ENCODE peak calls at places on chromosomes 4 and X, in six cellular contexts. K, C, X, N, G and H are unnamed samples.

GRCh38 chr4:172997851-172998250 is 170.8 kb upstream of the GALNT7 start:
- DNase-seq in G (no peak), X (no peak), C (no peak), N (no peak), K (no peak), H (no peak)

GRCh38 chr4:127616898-127617297 is 15.9 kb upstream of the INTU start:
- DNase-seq in K (no peak), C (no peak), N (no peak), G (no peak), X (no peak), H (no peak)

GRCh38 chrX:150766351-150767044 is 73.3 kb downstream of the MTMR1 start:
- DNase-seq in K (no peak), G (no peak), N (no peak), C (no peak), X (no peak), H (peak)

GRCh38 chrX:136086521-136086920 is 60.8 kb upstream of the FHL1 start:
- DNase-seq in C (no peak), N (no peak), G (no peak), K (no peak), X (no peak), H (no peak)

GRCh38 chrX:154047266-154047665 is 27.6 kb upstream of the IRAK1 start:
- DNase-seq in X (no peak), C (no peak), G (no peak), K (no peak), N (no peak), H (no peak)

GRCh38 chr4:60482921-60483351 is 717.2 kb upstream of the ADGRL3 start:
- DNase-seq in X (no peak), C (no peak), G (no peak), N (no peak), K (no peak), H (no peak)

GRCh38 chr4:139455187-139455586 is 1.3 kb downstream of the RAB33B start:
- DNase-seq in K (no peak), G (no peak), N (no peak), X (no peak), C (no peak), H (no peak)

GRCh38 chr4:182928061-182928460 is 10.9 kb upstream of the DCTD start:
- DNase-seq in C (peak), G (no peak), X (no peak), K (no peak), N (no peak), H (no peak)

GRCh38 chr4:95540227-95540626 is 8.5 kb downstream of the UNC5C start:
- DNase-seq in X (no peak), G (no peak), C (no peak), N (no peak), K (no peak), H (no peak)

GRCh38 chr4:95536650-95537049 is 12.1 kb downstream of the UNC5C start:
- DNase-seq in K (no peak), C (no peak), N (no peak), X (no peak), G (no peak), H (no peak)

GRCh38 chr4:95537181-95537580 is 11.6 kb downstream of the UNC5C start:
- DNase-seq in C (no peak), K (no peak), N (no peak), G (no peak), X (no peak), H (no peak)

GRCh38 chr4:95539056-95539455 is 9.7 kb downstream of the UNC5C start:
- DNase-seq in N (no peak), X (no peak), C (no peak), G (no peak), K (no peak), H (no peak)

GRCh38 chr4:95537967-95538485 is 10.7 kb downstream of the UNC5C start:
- DNase-seq in X (no peak), G (no peak), N (no peak), K (no peak), C (no peak), H (no peak)
- TF ChIP-seq JUND in X (no peak), G (no peak), N (no peak), K (no peak), C (no peak), H (no peak)

GRCh38 chr4:76950052-76950845 is 697 bp downstream of the SEPTIN11 start:
- DNase-seq in G (peak), N (no peak), K (no peak), C (peak), X (peak), H (peak)

GRCh38 chr4:76950846-76951321 is 1.3 kb downstream of the SEPTIN11 start:
- DNase-seq in K (no peak), C (no peak), G (no peak), X (no peak), N (no peak), H (peak)

GRCh38 chr4:76948441-76949292 is 885 bp upstream of the SEPTIN11 start:
- DNase-seq in K (peak), G (peak), X (peak), C (no peak), N (peak), H (peak)

GRCh38 chr4:76949293-76950051 is at the start of gene SEPTIN11:
- DNase-seq in K (peak), G (peak), C (peak), X (peak), N (peak), H (peak)

DNA sequence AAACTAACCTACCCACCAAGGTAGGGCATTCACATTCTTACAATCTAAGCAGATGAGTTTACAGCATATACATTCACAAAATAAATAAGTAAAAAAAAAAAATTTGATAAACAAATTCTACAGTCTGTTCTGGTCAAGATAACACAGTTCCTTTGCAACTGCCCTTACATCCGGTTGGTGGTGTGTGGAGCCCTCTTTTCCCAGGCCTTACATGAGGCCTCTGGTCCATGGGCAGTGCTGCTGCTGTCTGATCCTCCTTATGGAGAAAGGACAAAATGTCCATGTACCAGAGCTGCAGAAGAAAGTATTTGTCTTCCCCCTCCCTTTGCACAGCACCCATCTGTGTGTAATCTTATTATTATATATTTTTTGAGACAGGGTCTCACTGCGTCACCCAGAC is 2.2 kb upstream of the SEPTIN11 start:
- DNase-seq in K (no peak), C (no peak), N (no peak), X (peak), G (no peak), H (no peak)
- TF ChIP-seq JUND in K (no peak), C (no peak), N (no peak), X (no peak), G (no peak), H (no peak)

GRCh38 chrX:111444881-111445280 is 32.9 kb upstream of the DCX start:
- DNase-seq in C (no peak), G (no peak), X (no peak), K (no peak), N (no peak), H (no peak)

GRCh38 chrX:111447298-111447697 is 35.3 kb upstream of the DCX start:
- DNase-seq in G (peak), C (peak), K (no peak), N (peak), X (peak), H (peak)

GRCh38 chrX:111442791-111443190 is 30.8 kb upstream of the DCX start:
- DNase-seq in C (no peak), G (no peak), N (no peak), X (no peak), K (no peak), H (no peak)

DNA sequence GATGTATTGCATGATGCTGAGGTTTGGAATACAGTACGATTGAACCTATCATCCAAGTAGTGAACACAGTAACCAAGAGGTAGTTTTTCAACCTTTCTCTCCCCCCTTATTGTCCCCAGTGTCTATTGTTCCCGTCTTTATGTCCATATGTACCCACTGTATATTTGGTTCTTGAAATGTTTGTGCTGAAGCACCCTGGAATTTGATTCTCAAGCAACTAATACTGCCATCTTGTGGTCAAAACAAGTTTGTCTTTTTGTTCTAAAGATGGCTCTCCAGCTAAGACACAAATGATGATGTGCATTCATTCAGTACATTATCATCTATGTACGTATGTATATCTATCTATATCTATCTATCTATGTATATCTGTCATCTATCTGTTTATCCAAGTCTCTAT is 33.5 kb upstream of the DCX start:
- DNase-seq in N (peak), K (no peak), G (peak), C (no peak), X (peak), H (no peak)
- TF ChIP-seq JUND in N (no peak), K (no peak), G (no peak), C (no peak), X (no peak), H (no peak)

GRCh38 chr4:94430416-94430815 is 21.3 kb upstream of the PDLIM5 start:
- DNase-seq in K (no peak), G (no peak), X (no peak), C (no peak), N (no peak), H (peak)
- TF ChIP-seq JUND in K (no peak), G (no peak), X (no peak), C (no peak), N (no peak), H (peak)

GRCh38 chr4:185134176-185134869 is 8.7 kb upstream of the SLC25A4 start:
- DNase-seq in K (no peak), G (peak), X (peak), N (peak), C (no peak), H (peak)

GRCh38 chr4:185138161-185138560 is 4.9 kb upstream of the SLC25A4 start:
- DNase-seq in N (no peak), K (no peak), X (no peak), C (no peak), G (no peak), H (no peak)

GRCh38 chr4:185141777-185142176 is 1.3 kb upstream of the SLC25A4 start:
- DNase-seq in X (no peak), G (no peak), C (no peak), N (no peak), K (no peak), H (no peak)

GRCh38 chr4:185139736-185140135 is 3.3 kb upstream of the SLC25A4 start:
- DNase-seq in X (no peak), K (no peak), N (no peak), C (no peak), G (no peak), H (no peak)

DNA sequence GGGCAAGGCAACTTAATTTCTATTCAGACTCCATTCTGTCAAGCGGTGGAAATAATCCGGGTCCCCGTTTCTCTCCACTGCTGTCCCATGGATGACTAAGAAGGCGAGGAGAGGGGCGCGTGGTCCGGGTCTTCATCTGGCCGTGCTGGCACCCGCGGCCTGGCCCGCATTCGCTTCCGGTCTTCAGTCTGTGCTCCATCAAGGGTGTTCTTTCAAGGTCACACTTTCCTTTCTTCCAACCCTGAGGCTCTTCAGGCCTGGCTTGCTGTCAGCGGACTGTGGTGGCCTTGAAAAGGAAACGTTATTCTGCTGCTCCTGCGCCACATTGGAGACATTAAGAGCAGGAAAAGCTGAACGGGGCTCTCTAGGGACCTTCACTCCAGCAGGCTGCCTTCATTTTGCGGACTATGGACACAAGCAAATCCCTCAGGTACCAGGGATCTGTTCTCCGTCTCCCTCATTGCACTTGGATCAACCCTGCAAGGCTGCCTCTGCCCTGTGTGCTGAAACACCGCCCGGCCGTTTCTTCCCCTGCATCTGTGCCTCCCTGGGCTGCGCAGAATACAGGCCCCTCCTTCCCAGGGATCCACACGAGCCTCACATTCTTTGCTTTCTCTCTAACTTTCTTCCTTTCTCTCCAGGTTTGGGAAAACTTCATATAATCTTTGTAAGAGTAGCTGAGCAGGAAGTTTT is 5.7 kb upstream of the SLC25A4 start:
- DNase-seq in K (no peak), C (no peak), G (no peak), X (no peak), N (no peak), H (no peak)
- TF ChIP-seq JUND in K (no peak), C (no peak), G (no peak), X (no peak), N (no peak), H (no peak)

GRCh38 chr4:165606465-165607205 is 227.8 kb downstream of the CPE start:
- DNase-seq in K (no peak), G (no peak), X (no peak), N (no peak), C (no peak), H (no peak)

GRCh38 chr4:165605811-165606210 is 227.0 kb downstream of the CPE start:
- DNase-seq in G (no peak), C (no peak), N (no peak), K (no peak), X (no peak), H (no peak)

GRCh38 chr4:165612936-165613335 is 234.1 kb downstream of the CPE start:
- DNase-seq in C (no peak), X (no peak), K (no peak), G (no peak), N (no peak), H (no peak)

GRCh38 chr4:165609653-165610052 is 230.8 kb downstream of the CPE start:
- DNase-seq in N (no peak), X (no peak), G (no peak), K (no peak), C (no peak), H (no peak)

GRCh38 chr4:165610679-165611551 is 232.1 kb downstream of the CPE start:
- DNase-seq in K (no peak), X (no peak), C (no peak), G (no peak), N (no peak), H (no peak)
- TF ChIP-seq JUND in K (no peak), X (no peak), C (no peak), G (no peak), N (no peak), H (no peak)

DNA sequence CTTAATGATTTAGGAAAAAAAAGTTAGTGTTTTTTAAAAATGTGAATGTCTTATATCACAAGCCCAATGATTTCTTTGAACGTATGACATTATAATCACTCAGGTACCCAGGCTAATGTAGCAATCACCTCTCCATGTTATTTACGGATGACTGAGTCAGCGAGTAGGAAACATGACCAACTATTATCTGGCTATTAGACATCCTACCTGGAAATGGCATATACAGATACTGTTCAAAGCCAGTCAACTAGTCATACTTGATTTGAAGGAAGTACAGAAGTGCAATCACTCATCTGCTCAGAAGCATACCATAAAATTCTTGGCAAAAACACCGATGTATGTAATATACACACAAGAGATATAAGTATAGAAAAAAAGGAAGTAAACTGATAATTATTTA is 732.5 kb downstream of the ARAP2 start:
- DNase-seq in X (no peak), C (no peak), N (no peak), G (no peak), K (no peak), H (no peak)
- TF ChIP-seq JUND in X (no peak), C (no peak), N (no peak), G (no peak), K (no peak), H (no peak)

DNA sequence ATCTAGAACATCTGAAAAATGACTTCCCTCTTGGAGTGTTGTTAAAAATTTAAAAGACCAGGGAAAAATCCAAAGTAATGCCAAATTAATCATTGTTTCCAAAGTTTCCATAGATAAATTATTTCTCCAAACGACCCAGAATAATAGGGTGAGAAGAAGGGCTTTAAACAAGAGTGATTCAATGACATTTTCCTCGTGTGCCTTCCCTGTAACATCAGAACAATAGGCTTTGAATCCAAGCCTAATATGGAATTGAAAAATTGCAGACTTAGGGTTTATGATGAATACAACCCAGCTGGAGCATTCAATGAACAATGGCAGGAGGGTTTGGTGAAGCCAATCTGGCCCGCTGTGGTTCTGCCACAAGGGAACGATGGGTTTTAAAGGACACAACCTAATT is 94.2 kb downstream of the CBLL2 start:
- DNase-seq in C (no peak), K (no peak), G (no peak), X (no peak), N (no peak), H (no peak)
- TF ChIP-seq JUND in C (no peak), K (no peak), G (no peak), X (no peak), N (no peak), H (no peak)

DNA sequence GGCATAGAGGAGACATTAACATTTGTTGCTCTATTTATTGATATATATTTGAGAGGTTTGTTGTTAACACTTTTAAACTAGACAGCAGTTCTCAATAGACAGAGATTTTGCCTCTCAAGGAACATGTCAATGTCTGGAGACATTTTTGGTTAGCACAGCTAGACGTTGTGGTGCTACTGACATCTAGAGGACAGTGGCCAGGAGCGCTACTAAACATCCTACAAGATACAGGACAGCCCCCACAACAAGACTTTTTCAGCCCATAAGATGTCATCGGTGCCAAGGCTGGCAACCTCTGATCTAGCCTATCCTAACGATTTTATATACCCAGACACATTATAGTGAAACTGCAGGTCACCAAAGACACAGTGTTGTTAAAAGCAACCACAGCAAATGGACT is 18.4 kb upstream of the CTSO start:
- DNase-seq in K (peak), G (no peak), X (no peak), N (peak), C (no peak), H (no peak)
- TF ChIP-seq JUND in K (no peak), G (no peak), X (no peak), N (no peak), C (no peak), H (no peak)

DNA sequence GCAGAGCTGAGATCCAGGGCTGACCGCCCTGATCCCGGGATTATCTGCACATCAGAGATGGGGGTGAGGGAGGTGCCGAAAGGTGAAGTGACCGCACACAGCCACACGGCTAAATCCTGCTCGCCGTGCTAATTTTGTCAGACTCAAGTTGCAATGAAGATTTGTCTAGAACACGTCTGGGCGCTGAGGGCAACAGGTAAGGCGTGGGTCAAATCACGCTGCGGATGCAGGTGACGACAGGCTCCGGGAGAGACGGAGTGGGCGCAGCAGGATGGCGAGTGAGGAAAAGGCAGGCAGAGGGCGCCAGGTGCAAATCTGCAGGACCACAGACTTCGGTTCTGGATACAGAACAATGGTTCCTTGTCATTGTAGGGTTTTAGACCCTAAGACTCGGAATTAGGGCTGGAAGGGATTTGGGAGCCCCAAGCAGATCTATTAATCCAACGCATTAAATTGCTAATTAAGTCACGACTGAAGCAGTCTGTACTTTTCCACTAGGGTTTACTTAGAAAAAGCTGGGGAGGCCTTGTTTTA is 1.9 kb upstream of the TBC1D14 start:
- DNase-seq in N (peak), G (no peak), C (peak), K (no peak), X (peak), H (peak)
- TF ChIP-seq JUND in N (no peak), G (no peak), C (no peak), K (no peak), X (no peak), H (no peak)